ENCODE peak calls at places on chromosomes 6 and 20, in seven cellular contexts. X is effector CD4-positive, alpha-beta T cell; G is A172; Z is mesenteric fat pad; K is effector CD8-positive, alpha-beta T cell; J is activated T-cell treated with anti-CD3 and anti-CD28 coated beads, Interleukin-2, amount 50 U/mL, for 72 hours; L is left ventricle myocardium superior. V is an unnamed sample.

GRCh38 chr6:74936886-74937285 is 269.0 kb downstream of the COL12A1 start:
- DNase-seq in X (no peak), G (no peak), Z (no peak), K (no peak), J (no peak), L (no peak), V (no peak)

GRCh38 chr6:92810913-92811312 is 608.4 kb downstream of the EPHA7 start:
- DNase-seq in X (no peak), G (peak), Z (no peak), K (no peak), J (peak), L (no peak), V (no peak)

GRCh38 chr20:36128463-36129176 is 25.9 kb upstream of the EPB41L1 start:
- DNase-seq in X (no peak), G (peak), Z (no peak), K (no peak), J (no peak), L (no peak), V (no peak)

GRCh38 chr6:143701343-143702234 is 23.8 kb downstream of the PHACTR2 start:
- DNase-seq in X (no peak), G (no peak), Z (no peak), K (no peak), J (no peak), L (no peak), V (no peak)

GRCh38 chr6:131125431-131125830 is 9.8 kb upstream of the AKAP7 start:
- DNase-seq in X (no peak), G (no peak), Z (no peak), K (no peak), J (no peak), L (no peak), V (no peak)

GRCh38 chr20:6940052-6940451 is 172.6 kb downstream of the BMP2 start:
- DNase-seq in X (no peak), G (no peak), Z (no peak), K (no peak), J (no peak), L (no peak), V (peak)

GRCh38 chr20:37237656-37238055 is 24.0 kb downstream of the GHRH start:
- DNase-seq in X (no peak), G (no peak), Z (no peak), K (no peak), J (no peak), L (no peak), V (no peak)

GRCh38 chr6:151276112-151276745 is 36.5 kb downstream of the AKAP12 start:
- DNase-seq in X (no peak), G (no peak), Z (no peak), K (no peak), J (no peak), L (peak), V (peak)

GRCh38 chr6:75208564-75209431 is 2.9 kb upstream of the COL12A1 start:
- DNase-seq in X (peak), G (peak), Z (no peak), K (peak), J (peak), L (peak), V (peak)

GRCh38 chr20:29319725-29320124 is 1937.7 kb upstream of the DEFB115 start:
- DNase-seq in X (no peak), G (no peak), Z (peak), K (no peak), J (no peak), L (no peak), V (no peak)

GRCh38 chr6:116779569-116780164 is 14.1 kb upstream of the FAM162B start:
- DNase-seq in X (no peak), G (peak), Z (no peak), K (no peak), J (no peak), L (no peak), V (no peak)

GRCh38 chr6:168596316-168596715 is 155.3 kb downstream of the SMOC2 start:
- DNase-seq in X (no peak), G (no peak), Z (peak), K (no peak), J (no peak), L (no peak), V (no peak)

GRCh38 chr20:25479638-25480037 is 72.2 kb downstream of the GINS1 start:
- DNase-seq in X (no peak), G (no peak), Z (no peak), K (no peak), J (no peak), L (no peak), V (no peak)

GRCh38 chr6:101281266-101281665 is 112.2 kb upstream of the GRIK2 start:
- DNase-seq in X (no peak), G (no peak), Z (no peak), K (no peak), J (no peak), L (no peak), V (no peak)